ENCODE peak calls at places on chromosomes 16 and 17, in eight cellular contexts. B, P, O, J, W, H, V and D are unnamed samples.

GRCh38 chr17:48646183-48647102 is 20.3 kb upstream of the HOXB9 start:
- DNase-seq in O (peak), H (peak), P (peak), B (no peak), J (no peak), V (no peak), W (peak), D (no peak)

GRCh38 chr17:66952031-66952524 is 12.4 kb upstream of the CACNG4 start:
- DNase-seq in V (peak), J (peak), H (no peak), W (no peak), P (no peak), B (no peak), O (no peak), D (no peak)

GRCh38 chr16:69187387-69187890 is 475 bp downstream of the SNTB2 start:
- DNase-seq in J (peak), V (no peak), O (no peak), W (peak), H (no peak), B (no peak), P (peak), D (peak)

GRCh38 chr16:31078597-31079341 is 4.5 kb downstream of the ZNF646 start:
- DNase-seq in V (no peak), B (no peak), J (no peak), W (no peak), O (no peak), P (no peak), H (no peak), D (no peak)

GRCh38 chr17:32288600-32288999 is 23.0 kb downstream of the RHBDL3 start:
- DNase-seq in V (no peak), J (no peak), H (no peak), W (no peak), P (no peak), O (no peak), B (no peak), D (no peak)

GRCh38 chr17:73566905-73567782 is 77.1 kb downstream of the SDK2 start:
- DNase-seq in H (no peak), W (no peak), V (no peak), J (no peak), B (no peak), P (peak), O (no peak), D (peak)

GRCh38 chr17:76575570-76575969 is 10.1 kb downstream of the ST6GALNAC2 start:
- DNase-seq in B (no peak), V (no peak), J (no peak), W (no peak), P (no peak), H (no peak), O (no peak), D (no peak)

GRCh38 chr17:78010759-78011158 is 52.3 kb downstream of the TNRC6C start:
- DNase-seq in W (no peak), P (peak), B (no peak), V (no peak), O (no peak), H (no peak), J (no peak), D (no peak)

GRCh38 chr17:35438433-35438832 is 6.1 kb upstream of the SLFN12 start:
- DNase-seq in V (no peak), B (no peak), H (no peak), J (no peak), O (no peak), W (no peak), P (no peak), D (no peak)

GRCh38 chr17:1154704-1155103 is 25.1 kb downstream of the ABR start:
- DNase-seq in O (no peak), W (no peak), B (no peak), P (no peak), H (no peak), J (no peak), V (no peak), D (no peak)

GRCh38 chr16:81814751-81815428 is 35.8 kb downstream of the PLCG2 start:
- DNase-seq in J (no peak), V (no peak), H (no peak), P (no peak), O (no peak), B (no peak), W (no peak), D (no peak)

GRCh38 chr17:74924250-74924948 is at the start of gene OTOP2:
- DNase-seq in O (no peak), H (no peak), B (no peak), W (peak), V (no peak), J (peak), P (no peak), D (no peak)

GRCh38 chr16:72908362-72908838 is 139.5 kb downstream of the ZFHX3 start:
- DNase-seq in B (no peak), V (no peak), W (no peak), P (no peak), J (peak), H (no peak), O (no peak), D (no peak)

GRCh38 chr16:11494433-11494832 is 92.3 kb downstream of the LITAF start:
- DNase-seq in B (no peak), P (no peak), V (no peak), H (no peak), O (no peak), W (no peak), J (no peak), D (no peak)

GRCh38 chr17:72592242-72592966 is 471.6 kb downstream of the SOX9 start:
- DNase-seq in H (peak), J (peak), V (peak), B (peak), P (peak), O (peak), W (peak), D (peak)